ENCODE peak calls at places on chromosome 4, in ten cellular contexts. One of them, this sample, is unnamed.

GRCh38 chr4:137474711-137475301 is 57.5 kb downstream of the PCDH18 start:
- DNase-seq in HCT116: no peak
- DNase-seq in sigmoid colon: no peak
- DNase-seq in vagina: no peak
- DNase-seq in spleen: no peak
- DNase-seq in stomach: no peak
- DNase-seq in K562: no peak
- DNase-seq in GM23338: no peak
- DNase-seq in SK-N-SH: peak; percentile 62
- DNase-seq in endothelial cell of umbilical vein: no peak
- DNase-seq in this sample: no peak

GRCh38 chr4:56465599-56466295 is 1.7 kb upstream of the SRP72 start:
- DNase-seq in K562: no peak
- DNase-seq in HCT116: no peak
- DNase-seq in vagina: no peak
- DNase-seq in stomach: no peak
- DNase-seq in GM23338: peak; percentile 11
- DNase-seq in sigmoid colon: no peak
- DNase-seq in spleen: no peak
- DNase-seq in endothelial cell of umbilical vein: no peak
- DNase-seq in SK-N-SH: no peak
- DNase-seq in this sample: no peak

GRCh38 chr4:122577808-122578781 is 42.8 kb downstream of the IL21 start:
- DNase-seq in SK-N-SH: peak; percentile 50
- DNase-seq in vagina: no peak
- DNase-seq in K562: peak; percentile 66
- DNase-seq in stomach: peak; percentile 37
- DNase-seq in GM23338: peak; percentile 76
- DNase-seq in HCT116: peak; percentile 48
- DNase-seq in endothelial cell of umbilical vein: peak; percentile 40
- DNase-seq in spleen: no peak
- DNase-seq in sigmoid colon: no peak
- DNase-seq in this sample: peak; percentile 43

GRCh38 chr4:180999217-180999616 is 1244.0 kb upstream of the TENM3 start:
- DNase-seq in K562: no peak
- DNase-seq in vagina: no peak
- DNase-seq in SK-N-SH: peak; percentile 70
- DNase-seq in GM23338: no peak
- DNase-seq in spleen: no peak
- DNase-seq in sigmoid colon: no peak
- DNase-seq in endothelial cell of umbilical vein: no peak
- DNase-seq in HCT116: no peak
- DNase-seq in stomach: no peak
- DNase-seq in this sample: no peak

GRCh38 chr4:139453041-139453370 is 915 bp upstream of the RAB33B start:
- DNase-seq in HCT116: no peak
- DNase-seq in SK-N-SH: no peak
- DNase-seq in sigmoid colon: no peak
- DNase-seq in endothelial cell of umbilical vein: no peak
- DNase-seq in spleen: no peak
- DNase-seq in K562: no peak
- DNase-seq in stomach: no peak
- DNase-seq in vagina: no peak
- DNase-seq in GM23338: peak; percentile 83
- DNase-seq in this sample: peak; percentile 69

GRCh38 chr4:156137971-156138581 is 184.4 kb upstream of the CTSO start:
- DNase-seq in stomach: no peak
- DNase-seq in sigmoid colon: no peak
- DNase-seq in vagina: no peak
- DNase-seq in GM23338: no peak
- DNase-seq in SK-N-SH: no peak
- DNase-seq in HCT116: no peak
- DNase-seq in K562: no peak
- DNase-seq in endothelial cell of umbilical vein: no peak
- DNase-seq in spleen: no peak
- DNase-seq in this sample: no peak

GRCh38 chr4:118400362-118400761 is 47.6 kb upstream of the PRSS12 start:
- DNase-seq in endothelial cell of umbilical vein: no peak
- DNase-seq in sigmoid colon: no peak
- DNase-seq in spleen: no peak
- DNase-seq in vagina: no peak
- DNase-seq in SK-N-SH: no peak
- DNase-seq in GM23338: peak; percentile 14
- DNase-seq in K562: no peak
- DNase-seq in HCT116: no peak
- DNase-seq in stomach: no peak
- DNase-seq in this sample: no peak

GRCh38 chr4:174423257-174423944 is 98.9 kb downstream of the HPGD start:
- DNase-seq in SK-N-SH: no peak
- DNase-seq in GM23338: no peak
- DNase-seq in vagina: no peak
- DNase-seq in K562: peak; percentile 13
- DNase-seq in stomach: peak; percentile 54
- DNase-seq in sigmoid colon: no peak
- DNase-seq in endothelial cell of umbilical vein: peak; percentile 58
- DNase-seq in spleen: no peak
- DNase-seq in HCT116: peak; percentile 56
- DNase-seq in this sample: no peak

GRCh38 chr4:153111426-153112070 is 92.7 kb upstream of the TRIM2 start:
- DNase-seq in SK-N-SH: no peak
- DNase-seq in GM23338: no peak
- DNase-seq in K562: no peak
- DNase-seq in HCT116: no peak
- DNase-seq in endothelial cell of umbilical vein: no peak
- DNase-seq in stomach: no peak
- DNase-seq in vagina: peak; percentile 65
- DNase-seq in sigmoid colon: no peak
- DNase-seq in spleen: no peak
- DNase-seq in this sample: no peak

GRCh38 chr4:85127653-85128052 is 161.2 kb upstream of the WDFY3 start:
- DNase-seq in stomach: no peak
- DNase-seq in vagina: no peak
- DNase-seq in HCT116: peak; percentile 47
- DNase-seq in GM23338: peak; percentile 81
- DNase-seq in SK-N-SH: peak; percentile 77
- DNase-seq in spleen: peak; percentile 79
- DNase-seq in sigmoid colon: no peak
- DNase-seq in K562: peak; percentile 61
- DNase-seq in endothelial cell of umbilical vein: peak; percentile 17
- DNase-seq in this sample: no peak

GRCh38 chr4:30671926-30672325 is 48.2 kb upstream of the PCDH7 start:
- DNase-seq in K562: no peak
- DNase-seq in stomach: no peak
- DNase-seq in HCT116: no peak
- DNase-seq in GM23338: no peak
- DNase-seq in SK-N-SH: no peak
- DNase-seq in endothelial cell of umbilical vein: no peak
- DNase-seq in spleen: no peak
- DNase-seq in vagina: no peak
- DNase-seq in sigmoid colon: no peak
- DNase-seq in this sample: no peak

GRCh38 chr4:11397146-11397545 is 31.5 kb downstream of the HS3ST1 start:
- DNase-seq in HCT116: peak; percentile 36
- DNase-seq in K562: no peak
- DNase-seq in GM23338: no peak
- DNase-seq in vagina: no peak
- DNase-seq in stomach: no peak
- DNase-seq in spleen: no peak
- DNase-seq in sigmoid colon: no peak
- DNase-seq in SK-N-SH: no peak
- DNase-seq in endothelial cell of umbilical vein: peak; percentile 11
- DNase-seq in this sample: no peak

GRCh38 chr4:89242864-89243740 is 64.5 kb downstream of the GPRIN3 start:
- DNase-seq in vagina: no peak
- DNase-seq in spleen: no peak
- DNase-seq in K562: no peak
- DNase-seq in sigmoid colon: no peak
- DNase-seq in stomach: no peak
- DNase-seq in GM23338: peak; percentile 19
- DNase-seq in HCT116: no peak
- DNase-seq in SK-N-SH: no peak
- DNase-seq in endothelial cell of umbilical vein: no peak
- DNase-seq in this sample: no peak
- H3K4me1 ChIP-seq in vagina: peaks cover 6% of the 10 kb centered on the region
- H3K4me1 ChIP-seq in spleen: peaks cover 21% of the 10 kb centered on the region
- H3K4me1 ChIP-seq in K562: no peaks in the 10 kb centered on the region
- H3K4me1 ChIP-seq in sigmoid colon: no peaks in the 10 kb centered on the region
- H3K4me1 ChIP-seq in stomach: peaks cover 12% of the 10 kb centered on the region
- H3K4me1 ChIP-seq in GM23338: no peaks in the 10 kb centered on the region
- H3K4me1 ChIP-seq in HCT116: no peaks in the 10 kb centered on the region
- H3K4me1 ChIP-seq in SK-N-SH: no peaks in the 10 kb centered on the region
- H3K4me1 ChIP-seq in endothelial cell of umbilical vein: no peaks in the 10 kb centered on the region
- H3K4me1 ChIP-seq in this sample: no peaks in the 10 kb centered on the region

DNA sequence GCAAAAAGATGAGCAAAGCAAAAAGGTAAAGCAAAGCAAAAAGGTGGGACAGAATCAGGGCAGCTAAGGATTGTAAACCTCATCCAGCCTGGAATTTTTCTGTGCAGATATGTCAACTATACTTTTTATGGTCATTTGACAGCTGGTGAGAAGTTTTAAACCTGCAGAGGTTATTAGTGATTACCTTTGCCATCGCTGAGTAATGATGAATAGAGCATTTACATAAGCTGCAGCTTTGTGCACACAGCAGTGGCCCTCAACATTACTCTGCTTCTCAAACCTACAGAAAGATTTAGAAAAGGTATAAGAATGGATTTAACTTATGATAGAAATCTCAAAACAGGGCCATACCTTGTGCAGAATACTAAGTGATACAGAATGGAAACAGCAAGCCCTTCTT is 54.5 kb upstream of the C4orf54 start:
- DNase-seq in HCT116: no peak
- DNase-seq in stomach: no peak
- DNase-seq in endothelial cell of umbilical vein: no peak
- DNase-seq in spleen: no peak
- DNase-seq in sigmoid colon: no peak
- DNase-seq in K562: no peak
- DNase-seq in GM23338: no peak
- DNase-seq in SK-N-SH: no peak
- DNase-seq in vagina: no peak
- DNase-seq in this sample: no peak
- TF ChIP-seq POLR2AphosphoS5 in HCT116: no peak
- TF ChIP-seq POLR2AphosphoS5 in stomach: no peak
- TF ChIP-seq POLR2AphosphoS5 in endothelial cell of umbilical vein: no peak
- TF ChIP-seq POLR2AphosphoS5 in spleen: no peak
- TF ChIP-seq POLR2AphosphoS5 in sigmoid colon: no peak
- TF ChIP-seq POLR2AphosphoS5 in K562: no peak
- TF ChIP-seq POLR2AphosphoS5 in GM23338: no peak
- TF ChIP-seq POLR2AphosphoS5 in SK-N-SH: no peak
- TF ChIP-seq POLR2AphosphoS5 in vagina: no peak
- TF ChIP-seq POLR2AphosphoS5 in this sample: no peak

GRCh38 chr4:146041139-146042004 is 102.7 kb upstream of the ZNF827 start:
- DNase-seq in K562: no peak
- DNase-seq in vagina: no peak
- DNase-seq in stomach: no peak
- DNase-seq in HCT116: no peak
- DNase-seq in sigmoid colon: no peak
- DNase-seq in SK-N-SH: no peak
- DNase-seq in GM23338: no peak
- DNase-seq in endothelial cell of umbilical vein: no peak
- DNase-seq in spleen: no peak
- DNase-seq in this sample: no peak

GRCh38 chr4:146040623-146041022 is 102.0 kb upstream of the ZNF827 start:
- DNase-seq in K562: no peak
- DNase-seq in sigmoid colon: no peak
- DNase-seq in HCT116: no peak
- DNase-seq in stomach: no peak
- DNase-seq in vagina: no peak
- DNase-seq in endothelial cell of umbilical vein: no peak
- DNase-seq in spleen: no peak
- DNase-seq in SK-N-SH: no peak
- DNase-seq in GM23338: peak; percentile 11
- DNase-seq in this sample: no peak
- TF ChIP-seq CTCF in K562: no peak
- TF ChIP-seq CTCF in sigmoid colon: no peak
- TF ChIP-seq CTCF in HCT116: no peak
- TF ChIP-seq CTCF in stomach: no peak
- TF ChIP-seq CTCF in vagina: no peak
- TF ChIP-seq CTCF in endothelial cell of umbilical vein: no peak
- TF ChIP-seq CTCF in spleen: no peak
- TF ChIP-seq CTCF in SK-N-SH: no peak
- TF ChIP-seq CTCF in GM23338: no peak
- TF ChIP-seq CTCF in this sample: no peak

GRCh38 chr4:127669691-127670090 is 36.9 kb downstream of the INTU start:
- DNase-seq in GM23338: no peak
- DNase-seq in SK-N-SH: no peak
- DNase-seq in K562: no peak
- DNase-seq in stomach: no peak
- DNase-seq in HCT116: no peak
- DNase-seq in endothelial cell of umbilical vein: no peak
- DNase-seq in vagina: no peak
- DNase-seq in spleen: no peak
- DNase-seq in sigmoid colon: no peak
- DNase-seq in this sample: no peak
- H3K4me1 ChIP-seq in GM23338: peaks cover 41% of the 10 kb centered on the region
- H3K4me1 ChIP-seq in SK-N-SH: no peaks in the 10 kb centered on the region
- H3K4me1 ChIP-seq in K562: no peaks in the 10 kb centered on the region
- H3K4me1 ChIP-seq in stomach: no peaks in the 10 kb centered on the region
- H3K4me1 ChIP-seq in HCT116: no peaks in the 10 kb centered on the region
- H3K4me1 ChIP-seq in endothelial cell of umbilical vein: no peaks in the 10 kb centered on the region
- H3K4me1 ChIP-seq in vagina: no peaks in the 10 kb centered on the region
- H3K4me1 ChIP-seq in spleen: no peaks in the 10 kb centered on the region
- H3K4me1 ChIP-seq in sigmoid colon: no peaks in the 10 kb centered on the region
- H3K4me1 ChIP-seq in this sample: no peaks in the 10 kb centered on the region

GRCh38 chr4:1978741-1979476 is 29.9 kb downstream of the NELFA start:
- DNase-seq in GM23338: no peak
- DNase-seq in SK-N-SH: no peak
- DNase-seq in vagina: no peak
- DNase-seq in stomach: no peak
- DNase-seq in K562: no peak
- DNase-seq in HCT116: no peak
- DNase-seq in spleen: peak; percentile 64
- DNase-seq in sigmoid colon: no peak
- DNase-seq in endothelial cell of umbilical vein: no peak
- DNase-seq in this sample: no peak

GRCh38 chr4:1978226-1978625 is 30.5 kb downstream of the NELFA start:
- DNase-seq in GM23338: no peak
- DNase-seq in vagina: no peak
- DNase-seq in sigmoid colon: no peak
- DNase-seq in spleen: peak; percentile 47
- DNase-seq in SK-N-SH: no peak
- DNase-seq in K562: no peak
- DNase-seq in HCT116: no peak
- DNase-seq in stomach: no peak
- DNase-seq in endothelial cell of umbilical vein: no peak
- DNase-seq in this sample: no peak

GRCh38 chr4:1980561-1981041 is 28.2 kb downstream of the NELFA start:
- DNase-seq in endothelial cell of umbilical vein: no peak
- DNase-seq in HCT116: no peak
- DNase-seq in spleen: peak; percentile 51
- DNase-seq in GM23338: no peak
- DNase-seq in sigmoid colon: no peak
- DNase-seq in SK-N-SH: no peak
- DNase-seq in vagina: no peak
- DNase-seq in K562: no peak
- DNase-seq in stomach: no peak
- DNase-seq in this sample: no peak

GRCh38 chr4:1981251-1982055 is 27.3 kb downstream of the NELFA start:
- DNase-seq in SK-N-SH: peak; percentile 67
- DNase-seq in spleen: peak; percentile 63
- DNase-seq in sigmoid colon: no peak
- DNase-seq in endothelial cell of umbilical vein: no peak
- DNase-seq in vagina: no peak
- DNase-seq in HCT116: peak; percentile 12
- DNase-seq in K562: peak; percentile 80
- DNase-seq in stomach: peak; percentile 69
- DNase-seq in GM23338: peak; percentile 64
- DNase-seq in this sample: peak; percentile 55

GRCh38 chr4:1979477-1980196 is 29.1 kb downstream of the NELFA start:
- DNase-seq in SK-N-SH: no peak
- DNase-seq in spleen: peak; percentile 52
- DNase-seq in stomach: no peak
- DNase-seq in endothelial cell of umbilical vein: no peak
- DNase-seq in GM23338: no peak
- DNase-seq in K562: no peak
- DNase-seq in HCT116: no peak
- DNase-seq in sigmoid colon: no peak
- DNase-seq in vagina: no peak
- DNase-seq in this sample: no peak
- TF ChIP-seq POLR2AphosphoS5 in SK-N-SH: no peak
- TF ChIP-seq POLR2AphosphoS5 in spleen: peak; percentile 46
- TF ChIP-seq POLR2AphosphoS5 in stomach: no peak
- TF ChIP-seq POLR2AphosphoS5 in endothelial cell of umbilical vein: no peak
- TF ChIP-seq POLR2AphosphoS5 in GM23338: no peak
- TF ChIP-seq POLR2AphosphoS5 in K562: no peak
- TF ChIP-seq POLR2AphosphoS5 in HCT116: no peak
- TF ChIP-seq POLR2AphosphoS5 in sigmoid colon: no peak
- TF ChIP-seq POLR2AphosphoS5 in vagina: no peak
- TF ChIP-seq POLR2AphosphoS5 in this sample: no peak

This sample was measured in transverse colon.